ENCODE peak calls at places on chromosome X, in eight cellular contexts. N is renal cortical epithelial cell, S is HT1080, M is choroid plexus epithelial cell, H is stomach, X is AG10803, K is left lung, P is NT2/D1. I is an unnamed sample.

GRCh38 chrX:97524997-97525396 is 641.3 kb downstream of the RPA4 start:
- DNase-seq in N (peak), S (peak), M (no peak), H (no peak), X (peak), K (no peak), P (peak), I (peak)

GRCh38 chrX:68927178-68927577 is 98.4 kb downstream of the EFNB1 start:
- DNase-seq in N (no peak), S (no peak), M (no peak), H (no peak), X (no peak), K (no peak), P (no peak), I (no peak)

GRCh38 chrX:155251391-155251790 is 12.9 kb downstream of the RAB39B start:
- DNase-seq in N (no peak), S (no peak), M (no peak), H (no peak), X (no peak), K (no peak), P (no peak), I (no peak)

GRCh38 chrX:10104958-10105658 is 51.7 kb upstream of the CLCN4 start:
- DNase-seq in N (no peak), S (no peak), M (no peak), H (no peak), X (peak), K (no peak), P (no peak), I (no peak)

GRCh38 chrX:107704587-107704986 is 71.0 kb downstream of the TSC22D3 start:
- DNase-seq in N (no peak), S (no peak), M (no peak), H (no peak), X (no peak), K (no peak), P (no peak), I (no peak)

GRCh38 chrX:148633509-148633908 is 133.1 kb downstream of the AFF2 start:
- DNase-seq in N (no peak), S (no peak), M (no peak), H (no peak), X (no peak), K (no peak), P (no peak), I (no peak)

GRCh38 chrX:131704136-131704695 is 160.3 kb downstream of the OR13H1 start:
- DNase-seq in N (no peak), S (no peak), M (no peak), H (peak), X (peak), K (no peak), P (no peak), I (peak)

GRCh38 chrX:110698696-110699095 is 96.9 kb downstream of the CHRDL1 start:
- DNase-seq in N (no peak), S (no peak), M (no peak), H (no peak), X (no peak), K (no peak), P (no peak), I (no peak)

GRCh38 chrX:155563099-155563498 is 49.7 kb downstream of the TMLHE start:
- DNase-seq in N (no peak), S (no peak), M (no peak), H (no peak), X (no peak), K (no peak), P (no peak), I (no peak)

GRCh38 chrX:18401848-18402213 is 23.6 kb upstream of the CDKL5 start:
- DNase-seq in N (no peak), S (no peak), M (no peak), H (no peak), X (no peak), K (no peak), P (no peak), I (no peak)